ENCODE peak calls at places on chromosomes 6 and 20, in six cellular contexts. G, E, C, I, R and L are unnamed samples.

GRCh38 chr6:3386374-3386857 is 70.4 kb downstream of the SLC22A23 start:
- DNase-seq in C (no peak), I (no peak), G (no peak), R (no peak), E (no peak), L (no peak)

GRCh38 chr6:40536442-40536841 is 50.7 kb downstream of the LRFN2 start:
- DNase-seq in R (no peak), I (no peak), E (no peak), C (no peak), G (peak), L (peak)

GRCh38 chr20:48538058-48538825 is 289.6 kb downstream of the PREX1 start:
- DNase-seq in C (peak), E (no peak), I (peak), R (peak), G (no peak), L (no peak)

GRCh38 chr6:44661221-44661609 is 273.7 kb downstream of the CDC5L start:
- DNase-seq in C (no peak), G (no peak), R (peak), I (no peak), E (no peak), L (no peak)

GRCh38 chr20:10508468-10509251 is 73.6 kb downstream of the SLX4IP start:
- DNase-seq in I (no peak), R (no peak), G (no peak), C (peak), E (no peak), L (peak)

GRCh38 chr6:117165921-117166499 is 99.3 kb upstream of the VGLL2 start:
- DNase-seq in G (no peak), I (no peak), C (no peak), R (no peak), E (no peak), L (peak)

GRCh38 chr6:72890233-72890632 is 268.4 kb downstream of the KCNQ5 start:
- DNase-seq in G (no peak), E (no peak), I (no peak), C (no peak), R (no peak), L (no peak)

GRCh38 chr6:5905431-5906339 is 101.0 kb downstream of the NRN1 start:
- DNase-seq in C (peak), R (no peak), G (no peak), I (no peak), E (no peak), L (peak)

GRCh38 chr6:10522929-10523573 is 1.9 kb downstream of the GCNT2 start:
- DNase-seq in I (no peak), R (no peak), E (peak), G (peak), C (no peak), L (no peak)

GRCh38 chr6:42714098-42714761 is 8.2 kb downstream of the PRPH2 start:
- DNase-seq in E (no peak), C (peak), I (no peak), G (no peak), R (no peak), L (peak)

GRCh38 chr6:124962617-124963415 is 579 bp downstream of the RNF217 start:
- DNase-seq in C (peak), E (peak), I (no peak), G (peak), R (no peak), L (peak)

GRCh38 chr6:170026272-170027110 is 264.4 kb downstream of the DLL1 start:
- DNase-seq in G (peak), R (peak), C (no peak), E (no peak), I (no peak), L (no peak)

GRCh38 chr20:5020760-5021159 is 19.4 kb upstream of the SLC23A2 start:
- DNase-seq in G (no peak), C (no peak), E (no peak), R (no peak), I (no peak), L (no peak)

GRCh38 chr6:28311139-28311823 is 24.7 kb downstream of the ZSCAN31 start:
- DNase-seq in G (no peak), R (no peak), I (no peak), C (no peak), E (no peak), L (no peak)

GRCh38 chr20:7180261-7181045 is 413.0 kb downstream of the BMP2 start:
- DNase-seq in I (no peak), R (no peak), C (no peak), G (no peak), E (no peak), L (peak)

GRCh38 chr6:169803816-169804340 is 52.5 kb downstream of the ERMARD start:
- DNase-seq in R (no peak), C (no peak), G (peak), E (peak), I (no peak), L (no peak)

GRCh38 chr6:25423358-25423757 is 144.2 kb downstream of the CARMIL1 start:
- DNase-seq in I (no peak), R (no peak), E (no peak), C (no peak), G (no peak), L (no peak)

GRCh38 chr20:58022711-58023110 is 205.7 kb downstream of the ANKRD60 start:
- DNase-seq in C (no peak), G (no peak), E (no peak), R (no peak), I (no peak), L (no peak)

GRCh38 chr6:82264824-82265223 is 17.3 kb upstream of the IBTK start:
- DNase-seq in E (no peak), C (no peak), G (peak), I (no peak), R (peak), L (no peak)

GRCh38 chr6:142680308-142680707 is 264.7 kb downstream of the HIVEP2 start:
- DNase-seq in I (no peak), E (no peak), R (no peak), G (no peak), C (no peak), L (no peak)

GRCh38 chr6:131995924-131996323 is 44.8 kb upstream of the CCN2 start:
- DNase-seq in G (no peak), R (peak), E (no peak), I (no peak), C (peak), L (peak)

GRCh38 chr20:54197621-54198604 is 10.0 kb upstream of the PFDN4 start:
- DNase-seq in G (no peak), R (no peak), C (peak), E (no peak), I (no peak), L (no peak)

GRCh38 chr6:74597266-74597665 is 608.6 kb downstream of the COL12A1 start:
- DNase-seq in G (no peak), E (no peak), R (no peak), C (peak), I (no peak), L (no peak)

GRCh38 chr6:61751986-61752385 is 534.0 kb downstream of the KHDRBS2 start:
- DNase-seq in C (no peak), R (no peak), G (no peak), E (no peak), I (no peak), L (no peak)

GRCh38 chr6:18632670-18633410 is 245.7 kb downstream of the RNF144B start:
- DNase-seq in E (no peak), I (no peak), G (no peak), C (peak), R (no peak), L (peak)

GRCh38 chr6:137094411-137095008 is 49.7 kb upstream of the IL20RA start:
- DNase-seq in R (peak), C (peak), E (peak), I (peak), G (peak), L (peak)

GRCh38 chr6:101403566-101403965 is 10.1 kb downstream of the GRIK2 start:
- DNase-seq in R (no peak), G (peak), C (peak), E (peak), I (no peak), L (no peak)

GRCh38 chr6:87832025-87832825 is 130.2 kb upstream of the AKIRIN2 start:
- DNase-seq in G (no peak), C (peak), R (no peak), E (no peak), I (no peak), L (peak)

GRCh38 chr6:53486679-53487078 is 58.2 kb downstream of the GCLC start:
- DNase-seq in R (no peak), C (no peak), E (no peak), G (no peak), I (no peak), L (no peak)
- H4K91ac ChIP-seq in R (no peak), C (no peak), E (no peak), G (no peak), I (no peak), L (no peak)

GRCh38 chr20:3081641-3082040 is 2.9 kb downstream of the AVP start:
- DNase-seq in G (no peak), I (no peak), E (no peak), C (no peak), R (no peak), L (no peak)
- H4K91ac ChIP-seq in G (no peak), I (no peak), E (no peak), C (no peak), R (no peak), L (no peak)

DNA sequence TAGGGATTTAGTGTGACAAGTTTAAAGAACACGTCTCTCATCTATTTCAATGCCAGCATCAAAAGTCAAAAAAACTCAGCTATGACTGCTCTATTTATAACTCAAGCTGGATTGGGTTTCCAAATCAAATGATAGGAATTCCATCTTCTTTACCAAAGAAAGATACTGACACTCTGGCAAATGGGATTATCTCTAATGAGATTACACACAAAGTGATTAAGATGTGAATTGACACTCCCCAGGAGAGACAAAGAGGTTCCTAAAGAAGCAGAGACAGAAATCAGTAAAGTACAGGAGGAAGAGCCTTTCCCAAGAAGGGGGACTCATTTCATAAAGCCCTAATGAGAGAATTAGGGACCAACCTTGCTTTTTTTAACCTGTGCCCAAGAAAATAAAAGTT is 92.1 kb downstream of the ID4 start:
- DNase-seq in R (no peak), E (no peak), C (no peak), I (peak), G (no peak), L (no peak)
- H4K91ac ChIP-seq in R (no peak), E (no peak), C (no peak), I (no peak), G (no peak), L (no peak)

DNA sequence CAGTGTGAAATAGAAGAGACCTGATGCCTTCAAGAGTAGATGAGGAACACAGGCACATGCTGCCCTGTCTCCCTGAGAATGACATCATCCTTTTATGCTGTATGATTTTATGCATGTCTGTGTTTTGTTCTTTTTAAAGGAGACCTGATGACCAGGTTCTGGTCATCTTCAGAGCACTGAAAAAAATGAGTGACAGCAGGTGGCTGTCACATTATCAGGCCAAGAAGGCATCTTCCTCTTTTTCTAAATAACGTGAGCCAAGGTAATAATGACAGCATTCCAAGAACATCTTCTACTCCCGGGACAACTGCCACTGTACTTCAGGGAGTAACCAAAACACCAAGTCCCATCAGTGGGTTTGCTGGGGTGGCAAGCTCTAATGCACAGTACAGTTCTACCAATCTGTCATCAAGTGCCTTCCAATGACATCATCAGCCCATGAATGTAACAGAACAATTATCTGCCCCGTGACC is 28.9 kb downstream of the CNKSR3 start:
- DNase-seq in C (no peak), G (no peak), I (no peak), R (no peak), E (no peak), L (no peak)
- H4K91ac ChIP-seq in C (peak), G (no peak), I (no peak), R (no peak), E (no peak), L (no peak)

GRCh38 chr6:46170357-46171289 is at the start of gene ENPP5:
- DNase-seq in G (peak), I (peak), C (no peak), R (peak), E (peak), L (no peak)

GRCh38 chr6:46172176-46172575 is 1.4 kb upstream of the ENPP5 start:
- DNase-seq in G (no peak), I (no peak), R (no peak), E (no peak), C (no peak), L (no peak)

GRCh38 chr6:46174904-46175303 is 4.1 kb upstream of the ENPP5 start:
- DNase-seq in C (no peak), I (no peak), G (no peak), R (no peak), E (no peak), L (no peak)

GRCh38 chr6:46175976-46176375 is 5.2 kb upstream of the ENPP5 start:
- DNase-seq in C (no peak), G (no peak), I (no peak), R (no peak), E (no peak), L (no peak)

DNA sequence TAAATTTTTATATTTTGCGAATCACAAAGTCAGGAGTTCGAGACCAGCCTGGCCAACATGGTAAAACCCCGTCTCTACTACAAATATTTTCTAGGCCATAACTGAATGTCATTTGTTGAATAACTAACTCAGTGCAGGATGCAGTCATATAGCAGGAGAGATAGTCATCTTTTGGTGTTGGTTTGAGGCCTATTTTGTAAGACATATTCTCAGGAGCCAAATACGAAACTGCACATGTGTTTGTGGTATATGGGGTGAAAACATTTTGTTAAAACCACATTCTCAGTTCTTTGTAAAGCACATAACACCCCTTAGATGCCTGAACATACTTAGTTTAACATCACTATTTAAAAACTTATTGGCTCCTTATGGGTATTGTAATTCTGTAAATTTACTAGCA is 4.7 kb upstream of the ENPP5 start:
- DNase-seq in C (no peak), G (no peak), E (no peak), I (no peak), R (no peak), L (no peak)
- H4K91ac ChIP-seq in C (no peak), G (no peak), E (no peak), I (no peak), R (no peak), L (no peak)

GRCh38 chr20:56715902-56716519 is 86.9 kb downstream of the TFAP2C start:
- DNase-seq in C (no peak), G (no peak), E (no peak), R (no peak), I (no peak), L (no peak)
- H4K91ac ChIP-seq in C (no peak), G (no peak), E (no peak), R (no peak), I (no peak), L (no peak)

GRCh38 chr20:2455771-2456497 is 14.7 kb downstream of the SNRPB start:
- DNase-seq in I (no peak), C (no peak), G (no peak), R (no peak), E (no peak), L (no peak)

GRCh38 chr20:2453792-2454191 is 16.8 kb downstream of the SNRPB start:
- DNase-seq in I (no peak), G (no peak), R (no peak), E (no peak), C (no peak), L (no peak)

GRCh38 chr20:2451939-2452732 is 18.5 kb downstream of the SNRPB start:
- DNase-seq in C (peak), I (peak), R (peak), G (peak), E (peak), L (peak)

GRCh38 chr20:2449386-2449785 is 21.2 kb downstream of the SNRPB start:
- DNase-seq in E (no peak), C (no peak), G (no peak), R (no peak), I (no peak), L (no peak)

GRCh38 chr20:2451422-2451821 is 19.2 kb downstream of the SNRPB start:
- DNase-seq in E (no peak), I (no peak), C (no peak), G (no peak), R (no peak), L (no peak)
- H4K91ac ChIP-seq in E (no peak), I (no peak), C (no peak), G (no peak), R (no peak), L (no peak)

DNA sequence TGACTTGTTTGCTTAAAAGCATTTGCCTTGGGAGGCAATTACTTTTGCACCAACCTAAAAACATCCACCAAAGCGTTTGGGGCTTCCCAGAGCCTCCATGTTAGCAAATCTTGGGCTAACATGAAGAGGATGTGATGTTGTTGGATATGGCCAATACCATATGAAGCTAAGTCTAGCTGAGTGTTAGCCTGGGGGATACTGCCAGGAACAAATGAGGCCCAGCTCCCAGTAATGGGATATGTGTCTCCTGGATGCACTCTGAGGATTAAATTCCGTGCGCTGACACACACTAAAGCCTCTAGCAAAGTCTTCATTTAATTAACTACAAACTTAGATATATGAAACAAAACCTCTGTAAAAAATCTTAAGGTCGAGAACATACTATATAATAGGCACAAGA is 35.3 kb upstream of the HBS1L start:
- DNase-seq in E (no peak), C (no peak), R (no peak), G (no peak), I (no peak), L (no peak)
- H4K91ac ChIP-seq in E (no peak), C (no peak), R (no peak), G (no peak), I (no peak), L (no peak)